ENCODE peak calls at places on chromosomes 4 and X, in four cellular contexts. P is fibroblast of lung, X is tibial nerve, J is GM12865. I is an unnamed sample.
A peak's percentile ranks its signal among the peaks of the same experiment; 100 is the strongest.

GRCh38 chr4:170827562-170828260 is 738.0 kb upstream of the AADAT start:
- DNase-seq in P (no peak), X (no peak), J (no peak), I (no peak)

GRCh38 chrX:17939724-17940123 is 78.6 kb upstream of the RAI2 start:
- DNase-seq in P (no peak), X (no peak), J (no peak), I (no peak)

GRCh38 chrX:100098660-100099375 is 311.3 kb downstream of the PCDH19 start:
- DNase-seq in P (no peak), X (no peak), J (no peak), I (no peak)

GRCh38 chr4:38119663-38120374 is 159.6 kb downstream of the PTTG2 start:
- DNase-seq in P (peak; percentile 84), X (no peak), J (no peak), I (no peak)

GRCh38 chr4:168656055-168656660 is 159.3 kb downstream of the PALLD start:
- DNase-seq in P (peak; percentile 96), X (no peak), J (no peak), I (no peak)

GRCh38 chr4:26860922-26861433 is 337 bp downstream of the STIM2 start:
- DNase-seq in P (peak; percentile 42), X (no peak), J (peak; percentile 79), I (peak; percentile 42)

GRCh38 chr4:1091561-1091995 is 21.8 kb downstream of the RNF212 start:
- DNase-seq in P (no peak), X (no peak), J (no peak), I (no peak)

GRCh38 chr4:1208970-1209704 is 36.8 kb upstream of the SPON2 start:
- DNase-seq in P (peak; percentile 51), X (no peak), J (no peak), I (no peak)

GRCh38 chr4:4507923-4508322 is 33.9 kb downstream of the STX18 start:
- DNase-seq in P (no peak), X (no peak), J (peak; percentile 45), I (peak; percentile 20)
- TF ChIP-seq CTCF in P (peak; percentile 31), X (peak; percentile 27), J (peak; percentile 22), I (peak; percentile 52)

GRCh38 chr4:82247171-82247570 is 126.6 kb downstream of the HNRNPD start:
- DNase-seq in P (no peak), X (no peak), J (no peak), I (no peak)

GRCh38 chr4:82240410-82240809 is 133.4 kb downstream of the HNRNPD start:
- DNase-seq in P (no peak), X (no peak), J (no peak), I (no peak)

GRCh38 chr4:82241534-82241933 is 132.3 kb downstream of the HNRNPD start:
- DNase-seq in P (no peak), X (no peak), J (no peak), I (no peak)
- TF ChIP-seq CTCF in P (no peak), X (no peak), J (no peak), I (no peak)

DNA sequence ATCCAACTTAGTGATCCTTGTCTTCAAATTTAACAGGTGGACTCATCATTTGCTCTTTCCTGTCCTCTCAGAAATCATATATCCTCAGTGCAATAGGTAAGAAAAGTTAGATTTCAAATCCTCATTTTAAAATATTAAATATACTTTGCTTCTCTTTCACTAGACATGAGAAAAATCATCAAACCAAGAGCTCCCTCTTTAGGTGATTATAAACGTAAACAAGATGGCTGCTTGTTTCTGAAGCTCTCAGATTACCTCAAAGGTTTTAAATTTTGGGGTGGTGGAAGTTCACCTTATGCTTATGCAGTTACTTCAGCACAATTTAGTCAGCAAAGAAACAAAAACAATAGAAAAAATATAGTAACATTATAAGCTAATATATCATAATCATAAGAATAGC is 27.3 kb downstream of the CSN3 start:
- DNase-seq in P (peak; percentile 58), X (no peak), J (peak; percentile 6), I (peak; percentile 3)
- TF ChIP-seq CTCF in P (no peak), X (no peak), J (no peak), I (peak; percentile 9)

DNA sequence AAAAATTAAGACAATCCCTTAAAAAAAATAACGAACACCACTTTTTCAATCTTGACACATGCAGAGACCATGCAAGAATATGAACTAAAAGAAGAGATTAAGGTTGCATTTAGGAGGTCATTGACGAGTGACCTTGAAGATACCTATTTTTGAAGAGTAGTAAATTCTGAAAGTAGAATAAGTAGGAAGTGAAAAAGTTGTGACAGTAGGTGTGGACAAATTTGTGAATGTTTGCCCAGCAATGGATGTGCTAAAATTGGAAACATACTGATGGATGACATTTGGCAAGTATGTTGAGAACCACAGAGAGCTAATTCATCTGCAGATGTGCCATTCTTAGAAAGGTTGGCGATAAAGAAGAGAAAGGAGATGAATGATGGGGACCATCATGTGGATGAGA is 213.7 kb upstream of the VCX3A start:
- DNase-seq in P (no peak), X (no peak), J (no peak), I (no peak)
- TF ChIP-seq CTCF in P (no peak), X (no peak), J (no peak), I (no peak)

DNA sequence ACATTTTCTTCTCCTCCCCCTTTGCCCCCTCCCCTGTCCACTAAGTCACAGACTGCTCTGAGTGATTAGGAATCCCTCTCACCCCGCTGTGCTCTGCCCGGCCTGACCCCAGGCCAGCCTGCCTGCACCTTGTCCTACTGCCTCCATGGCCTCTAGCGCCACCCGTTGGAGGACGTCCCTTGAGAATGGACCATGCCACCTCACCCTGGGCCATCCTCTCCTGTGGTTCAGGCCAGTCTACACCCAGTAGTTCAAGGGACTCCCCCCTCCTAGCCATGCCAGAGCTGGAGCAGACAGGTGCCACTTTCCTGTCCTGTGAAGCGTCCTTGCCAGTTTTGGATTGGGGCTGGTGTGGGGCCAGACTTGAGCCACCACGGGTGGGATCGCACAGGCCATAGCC is 9.7 kb upstream of the IRAK1 start:
- DNase-seq in P (no peak), X (no peak), J (no peak), I (no peak)
- TF ChIP-seq CTCF in P (no peak), X (no peak), J (no peak), I (no peak)